ENCODE peak calls at places on chromosomes 16 and 17, in eight cellular contexts. V is lower leg skin; C is fibroblast of lung; Y is cardiac muscle cell; A is prostate gland; H is mesenchymal stem cell; L is mesendoderm; U is effector memory CD4-positive, alpha-beta T cell. P is an unnamed sample.

GRCh38 chr16:14004719-14005315 is 66.3 kb upstream of the MRTFB start:
- DNase-seq in V (no peak), C (no peak), Y (no peak), A (no peak), H (no peak), L (no peak), U (no peak), P (no peak)

GRCh38 chr17:40901981-40902862 is 17.2 kb upstream of the KRT20 start:
- DNase-seq in V (no peak), C (peak), Y (no peak), A (peak), H (no peak), L (peak), U (no peak), P (no peak)

GRCh38 chr17:4616456-4616855 is 25.0 kb downstream of the ALOX15 start:
- DNase-seq in V (no peak), C (no peak), Y (no peak), A (no peak), H (no peak), L (no peak), U (no peak), P (no peak)

GRCh38 chr16:35525979-35526590 is 2066.7 kb downstream of the TP53TG3F start:
- DNase-seq in V (no peak), C (no peak), Y (no peak), A (no peak), H (no peak), L (no peak), U (no peak), P (no peak)

GRCh38 chr16:14186007-14186953 is 115.2 kb downstream of the MRTFB start:
- DNase-seq in V (no peak), C (peak), Y (peak), A (no peak), H (peak), L (peak), U (no peak), P (peak)

GRCh38 chr17:76382803-76383644 is 1.4 kb upstream of the SPHK1 start:
- DNase-seq in V (peak), C (peak), Y (peak), A (peak), H (peak), L (peak), U (peak), P (peak)

GRCh38 chr16:27547134-27547533 is 2.6 kb downstream of the GTF3C1 start:
- DNase-seq in V (peak), C (peak), Y (peak), A (no peak), H (peak), L (no peak), U (no peak), P (no peak)

GRCh38 chr16:81745704-81746558 is 33.2 kb upstream of the PLCG2 start:
- DNase-seq in V (peak), C (peak), Y (peak), A (peak), H (peak), L (peak), U (peak), P (peak)

GRCh38 chr16:65180986-65181710 is 59.3 kb upstream of the CDH11 start:
- DNase-seq in V (no peak), C (peak), Y (peak), A (no peak), H (no peak), L (no peak), U (no peak), P (no peak)

GRCh38 chr17:28686296-28686695 is 24.3 kb downstream of the SUPT6H start:
- DNase-seq in V (no peak), C (no peak), Y (no peak), A (no peak), H (no peak), L (no peak), U (no peak), P (no peak)

GRCh38 chr16:73527191-73527590 is 479.3 kb upstream of the ZFHX3 start:
- DNase-seq in V (no peak), C (no peak), Y (no peak), A (no peak), H (no peak), L (no peak), U (no peak), P (no peak)

GRCh38 chr17:59427425-59427921 is 96.0 kb downstream of the YPEL2 start:
- DNase-seq in V (no peak), C (peak), Y (peak), A (no peak), H (peak), L (peak), U (no peak), P (no peak)

GRCh38 chr17:49991409-49991808 is 3.6 kb downstream of the DLX3 start:
- DNase-seq in V (no peak), C (no peak), Y (no peak), A (no peak), H (no peak), L (no peak), U (no peak), P (no peak)

GRCh38 chr17:49994085-49995054 is 654 bp downstream of the DLX3 start:
- DNase-seq in V (no peak), C (no peak), Y (no peak), A (no peak), H (no peak), L (peak), U (no peak), P (no peak)

GRCh38 chr17:49992191-49992932 is 2.7 kb downstream of the DLX3 start:
- DNase-seq in V (no peak), C (no peak), Y (no peak), A (no peak), H (no peak), L (no peak), U (no peak), P (no peak)

GRCh38 chr17:49993423-49994037 is 1.5 kb downstream of the DLX3 start:
- DNase-seq in V (no peak), C (no peak), Y (peak), A (peak), H (no peak), L (peak), U (no peak), P (no peak)

GRCh38 chr17:49992933-49993422 is 2.0 kb downstream of the DLX3 start:
- DNase-seq in V (no peak), C (no peak), Y (no peak), A (no peak), H (no peak), L (no peak), U (no peak), P (no peak)
- H3K4me3 ChIP-seq in V (peak), C (no peak), Y (peak), A (peak), H (peak), L (no peak), U (peak), P (peak)

GRCh38 chr17:7019839-7020519 is 2.9 kb upstream of the BCL6B start:
- DNase-seq in V (peak), C (peak), Y (peak), A (no peak), H (peak), L (peak), U (no peak), P (no peak)
- H3K4me3 ChIP-seq in V (peak), C (peak), Y (no peak), A (peak), H (peak), L (no peak), U (no peak), P (peak)

DNA sequence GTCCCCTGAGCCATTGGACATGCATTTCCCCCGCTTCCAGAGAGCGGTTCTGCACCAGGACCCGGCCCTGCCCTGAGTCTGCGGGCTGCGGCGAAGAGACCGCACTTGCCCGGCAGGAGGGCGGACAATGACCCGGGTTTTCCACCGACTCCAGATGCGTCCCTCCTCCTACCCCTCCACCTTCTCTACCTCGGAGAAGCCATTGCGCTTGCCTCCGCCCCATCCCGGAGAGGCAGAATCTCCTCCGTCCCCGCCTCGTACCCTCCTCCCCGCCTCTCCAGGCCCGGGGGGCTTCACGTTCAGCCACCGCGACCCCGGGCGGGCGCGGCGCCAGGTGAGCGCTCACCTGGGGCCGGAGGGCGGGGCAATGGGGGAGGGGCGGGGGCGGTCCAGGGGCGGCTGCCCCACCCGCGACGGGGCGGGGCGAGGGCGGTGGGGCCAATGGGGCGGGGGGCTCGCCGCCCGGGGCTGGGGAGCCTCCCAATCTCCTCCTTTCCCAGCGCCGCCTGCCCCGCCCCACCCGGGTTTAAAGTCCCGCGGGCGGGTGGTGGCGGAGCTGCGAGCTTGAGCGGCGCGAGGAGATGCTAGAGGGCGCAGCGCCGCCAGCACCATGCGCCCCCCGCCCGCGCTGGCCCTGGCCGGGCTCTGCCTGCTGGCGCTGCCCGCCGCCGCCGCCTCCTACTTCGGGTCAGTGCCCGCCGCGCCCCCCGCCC is at the start of gene WNT9B:
- DNase-seq in V (no peak), C (no peak), Y (no peak), A (peak), H (no peak), L (peak), U (no peak), P (no peak)
- H3K4me3 ChIP-seq in V (peak), C (no peak), Y (peak), A (peak), H (peak), L (peak), U (peak), P (peak)

GRCh38 chr16:74867281-74867849 is 92.7 kb upstream of the FA2H start:
- DNase-seq in V (no peak), C (no peak), Y (no peak), A (no peak), H (no peak), L (no peak), U (no peak), P (no peak)
- H3K4me3 ChIP-seq in V (no peak), C (no peak), Y (no peak), A (no peak), H (no peak), L (no peak), U (no peak), P (no peak)

GRCh38 chr16:58009856-58010416 is 8.7 kb downstream of the USB1 start:
- DNase-seq in V (no peak), C (no peak), Y (no peak), A (no peak), H (no peak), L (peak), U (no peak), P (no peak)

GRCh38 chr16:58010886-58011285 is 9.7 kb downstream of the USB1 start:
- DNase-seq in V (no peak), C (no peak), Y (no peak), A (no peak), H (no peak), L (peak), U (no peak), P (no peak)

GRCh38 chr16:58013201-58013956 is 12.2 kb downstream of the USB1 start:
- DNase-seq in V (no peak), C (no peak), Y (no peak), A (no peak), H (no peak), L (peak), U (no peak), P (no peak)

GRCh38 chr16:58011652-58012051 is 10.4 kb downstream of the USB1 start:
- DNase-seq in V (no peak), C (no peak), Y (peak), A (no peak), H (peak), L (peak), U (no peak), P (no peak)

GRCh38 chr16:58012481-58012880 is 11.3 kb downstream of the USB1 start:
- DNase-seq in V (no peak), C (no peak), Y (no peak), A (no peak), H (no peak), L (peak), U (no peak), P (peak)
- H3K4me3 ChIP-seq in V (no peak), C (no peak), Y (no peak), A (no peak), H (no peak), L (no peak), U (no peak), P (no peak)

P was measured in left lung.